ENCODE peak calls at places on chromosomes 6 and 20, in six cellular contexts. G, L, Z, E, K and M are unnamed samples.

GRCh38 chr20:43893930-43894329 is 20.7 kb upstream of the TOX2 start:
- DNase-seq in E (no peak), L (no peak), K (no peak), G (no peak), Z (no peak), M (no peak)

GRCh38 chr20:7936735-7937078 is 3.6 kb downstream of the HAO1 start:
- DNase-seq in K (no peak), E (no peak), L (no peak), Z (no peak), G (no peak), M (no peak)

GRCh38 chr6:168208854-168209253 is 110.7 kb downstream of the DACT2 start:
- DNase-seq in G (no peak), E (no peak), Z (no peak), K (no peak), L (no peak), M (no peak)

GRCh38 chr6:112282217-112282616 is 27.9 kb upstream of the LAMA4 start:
- DNase-seq in K (no peak), G (peak; percentile 25), Z (no peak), L (peak; percentile 72), E (no peak), M (no peak)

GRCh38 chr6:24702720-24703282 is 16.2 kb downstream of the C6orf62 start:
- DNase-seq in G (no peak), E (no peak), L (no peak), K (no peak), Z (no peak), M (no peak)

GRCh38 chr6:53894086-53894485 is 99.3 kb downstream of the LRRC1 start:
- DNase-seq in G (no peak), K (no peak), Z (no peak), L (no peak), E (no peak), M (peak; percentile 7)

GRCh38 chr6:1535295-1535694 is 74.4 kb upstream of the FOXC1 start:
- DNase-seq in K (no peak), G (no peak), L (no peak), E (no peak), Z (no peak), M (no peak)

GRCh38 chr20:18702736-18703135 is 110.8 kb upstream of the SCP2D1 start:
- DNase-seq in L (no peak), E (no peak), K (no peak), Z (no peak), G (no peak), M (no peak)

GRCh38 chr6:118791499-118791898 is 102.5 kb upstream of the ASF1A start:
- DNase-seq in L (no peak), G (no peak), E (no peak), Z (no peak), K (no peak), M (no peak)

GRCh38 chr6:30615219-30615957 is 1.7 kb downstream of the PPP1R10 start:
- DNase-seq in L (peak; percentile 85), E (no peak), K (no peak), Z (peak; percentile 83), G (peak; percentile 79), M (peak; percentile 94)

GRCh38 chr6:157464653-157465535 is 83.9 kb downstream of the ZDHHC14 start:
- DNase-seq in L (no peak), G (no peak), Z (no peak), E (peak; percentile 93), K (peak; percentile 43), M (peak; percentile 74)

GRCh38 chr6:168526841-168527281 is 85.9 kb downstream of the SMOC2 start:
- DNase-seq in L (peak; percentile 55), G (no peak), K (no peak), Z (no peak), E (no peak), M (no peak)

GRCh38 chr20:19976595-19977372 is 40.4 kb upstream of the NAA20 start:
- DNase-seq in E (no peak), G (peak; percentile 86), L (peak; percentile 49), K (no peak), Z (peak; percentile 90), M (peak; percentile 61)

GRCh38 chr6:157966597-157966977 is 15.1 kb upstream of the SYNJ2 start:
- DNase-seq in K (no peak), Z (no peak), G (no peak), L (no peak), E (no peak), M (no peak)

GRCh38 chr6:169692516-169692915 is 9.3 kb downstream of the WDR27 start:
- DNase-seq in Z (no peak), E (no peak), L (no peak), K (no peak), G (no peak), M (peak; percentile 37)

GRCh38 chr20:39903806-39904205 is 785.2 kb downstream of the MAFB start:
- DNase-seq in K (no peak), Z (no peak), E (no peak), G (no peak), L (no peak), M (no peak)

GRCh38 chr6:44269921-44270525 is at the start of gene TMEM151B:
- DNase-seq in Z (no peak), L (no peak), E (no peak), K (no peak), G (no peak), M (no peak)

GRCh38 chr6:15505463-15505918 is 157.3 kb downstream of the DTNBP1 start:
- DNase-seq in L (no peak), K (no peak), E (no peak), Z (no peak), G (no peak), M (no peak)

GRCh38 chr6:90217621-90218496 is 78.8 kb downstream of the BACH2 start:
- DNase-seq in G (peak; percentile 87), L (no peak), K (peak; percentile 12), E (no peak), Z (peak; percentile 62), M (no peak)

GRCh38 chr6:83853178-83853967 is at the start of gene RIPPLY2:
- DNase-seq in L (peak; percentile 41), G (peak; percentile 33), K (no peak), E (no peak), Z (no peak), M (no peak)

GRCh38 chr6:169801396-169802160 is 50.2 kb downstream of the ERMARD start:
- DNase-seq in K (no peak), E (no peak), L (no peak), G (no peak), Z (no peak), M (peak; percentile 0)

GRCh38 chr6:62474793-62475192 is 188.8 kb upstream of the KHDRBS2 start:
- DNase-seq in G (no peak), L (no peak), E (no peak), Z (no peak), K (no peak), M (no peak)

GRCh38 chr6:138971601-138972000 is 16.5 kb downstream of the REPS1 start:
- DNase-seq in E (no peak), L (peak; percentile 21), Z (no peak), G (no peak), K (no peak), M (no peak)

GRCh38 chr6:108009894-108010293 is 51.9 kb upstream of the SEC63 start:
- DNase-seq in K (no peak), Z (no peak), E (no peak), L (no peak), G (no peak), M (no peak)

GRCh38 chr20:50470249-50470858 is 39.8 kb upstream of the PTPN1 start:
- DNase-seq in Z (no peak), L (peak; percentile 64), E (no peak), K (no peak), G (no peak), M (no peak)
- TF ChIP-seq POLR2A in Z (no peak), L (no peak), E (no peak), K (no peak), G (no peak), M (no peak)

GRCh38 chr20:46563170-46563847 is 12.9 kb upstream of the OCSTAMP start:
- DNase-seq in E (no peak), L (no peak), K (peak; percentile 36), Z (no peak), G (no peak), M (no peak)
- TF ChIP-seq CTCF in E (peak; percentile 11), L (no peak), K (peak; percentile 38), Z (no peak), G (no peak), M (peak; percentile 10)

GRCh38 chr6:140744648-140745320 is 1370.3 kb upstream of the CITED2 start:
- DNase-seq in E (no peak), L (no peak), K (no peak), G (no peak), Z (no peak), M (peak; percentile 28)
- TF ChIP-seq MYC in E (no peak), L (no peak), K (no peak), G (no peak), Z (no peak), M (no peak)

GRCh38 chr6:146544783-146545182 is 1.1 kb downstream of the RAB32 start:
- DNase-seq in G (no peak), L (peak; percentile 16), K (no peak), Z (no peak), E (no peak), M (peak; percentile 31)

GRCh38 chr6:146543211-146543939 is at the start of gene RAB32:
- DNase-seq in G (peak; percentile 90), K (peak; percentile 88), L (peak; percentile 92), Z (peak; percentile 89), E (no peak), M (peak; percentile 94)

GRCh38 chr6:146546440-146546839 is 2.8 kb downstream of the RAB32 start:
- DNase-seq in Z (peak; percentile 24), G (peak; percentile 69), L (peak; percentile 64), E (no peak), K (no peak), M (peak; percentile 38)

GRCh38 chr6:146543940-146544661 is 468 bp downstream of the RAB32 start:
- DNase-seq in E (no peak), Z (peak; percentile 74), L (peak; percentile 64), K (peak; percentile 13), G (peak; percentile 54), M (peak; percentile 67)

GRCh38 chr6:146545608-146546007 is 2.0 kb downstream of the RAB32 start:
- DNase-seq in E (no peak), G (no peak), Z (no peak), K (no peak), L (peak; percentile 13), M (peak; percentile 64)
- TF ChIP-seq POLR2A in E (no peak), G (no peak), Z (no peak), K (no peak), L (no peak), M (no peak)

DNA sequence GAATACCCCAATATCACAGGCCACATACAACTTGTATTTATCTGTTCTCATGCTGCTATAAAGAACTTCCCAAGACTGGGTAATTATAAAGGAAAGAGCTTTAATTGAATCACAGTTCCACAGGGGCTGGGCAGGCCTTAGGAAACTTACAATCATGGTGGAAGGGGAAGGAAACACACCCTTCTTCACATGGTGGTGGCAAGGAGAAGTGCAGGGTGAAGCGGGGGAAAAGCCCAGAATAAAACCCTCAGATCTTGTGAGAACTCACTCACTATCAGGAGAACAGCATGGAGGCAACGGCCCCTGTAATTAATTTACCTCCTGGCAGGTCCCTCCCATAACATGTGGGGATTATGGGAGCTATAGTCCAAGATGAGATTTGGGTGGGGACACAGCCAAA is 50.3 kb upstream of the FNDC1 start:
- DNase-seq in G (no peak), L (no peak), Z (no peak), E (no peak), K (no peak), M (peak; percentile 41)
- TF ChIP-seq CTCF in G (no peak), L (no peak), Z (no peak), E (no peak), K (no peak), M (no peak)

GRCh38 chr20:56974499-56975250 is 291.8 kb downstream of the BMP7 start:
- DNase-seq in Z (peak; percentile 48), G (peak; percentile 81), L (no peak), K (peak; percentile 41), E (no peak), M (peak; percentile 90)
- TF ChIP-seq MYC in Z (no peak), G (no peak), L (no peak), K (no peak), E (no peak), M (no peak)

GRCh38 chr20:50071039-50071888 is 41.7 kb downstream of the UBE2V1 start:
- DNase-seq in L (peak; percentile 85), G (peak; percentile 81), E (no peak), Z (peak; percentile 83), K (peak; percentile 96), M (peak; percentile 86)
- TF ChIP-seq POLR2A in L (no peak), G (no peak), E (no peak), Z (no peak), K (peak; percentile 38), M (no peak)